ENCODE peak calls at places on chromosome 15, in ten cellular contexts. U is memory B cell; H is naive thymus-derived CD8-positive, alpha-beta T cell; N is T-cell; C is germinal center; K is nephron progenitor cell; J is kidney glomerular epithelial cell; Z is COR-L47; Y is stimulated activated CD8-positive, alpha-beta memory T cell treated with anti-CD3 and anti-CD28 coated beads, Interleukin-4, amount 100 ng/mL, for 48 hours; E is ovary. I is an unnamed sample.

GRCh38 chr15:76147906-76148553 is 88.2 kb downstream of the TMEM266 start:
- DNase-seq in U (peak; percentile 60), H (peak; percentile 55), N (peak; percentile 43), C (peak; percentile 79), K (peak; percentile 88), J (peak; percentile 16), Z (peak; percentile 29), Y (peak; percentile 87), E (peak; percentile 76), I (peak; percentile 56)

GRCh38 chr15:36584511-36584910 is 5.1 kb downstream of the CDIN1 start:
- DNase-seq in U (no peak), H (no peak), N (no peak), C (no peak), K (no peak), J (no peak), Z (no peak), Y (no peak), E (no peak), I (no peak)

GRCh38 chr15:85311647-85312046 is 68.8 kb upstream of the AKAP13 start:
- DNase-seq in U (no peak), H (no peak), N (no peak), C (no peak), K (no peak), J (no peak), Z (no peak), Y (no peak), E (no peak), I (no peak)

GRCh38 chr15:62809106-62809967 is 233.2 kb upstream of the TPM1 start:
- DNase-seq in U (no peak), H (no peak), N (no peak), C (no peak), K (no peak), J (no peak), Z (no peak), Y (no peak), E (no peak), I (peak; percentile 8)

GRCh38 chr15:90201944-90202375 is 830 bp downstream of the SEMA4B start:
- DNase-seq in U (no peak), H (no peak), N (no peak), C (no peak), K (peak; percentile 51), J (no peak), Z (no peak), Y (no peak), E (no peak), I (no peak)

GRCh38 chr15:24269923-24270322 is 405.7 kb upstream of the NPAP1 start:
- DNase-seq in U (no peak), H (no peak), N (no peak), C (no peak), K (no peak), J (no peak), Z (no peak), Y (no peak), E (no peak), I (no peak)

GRCh38 chr15:97517726-97518125 is 442.8 kb upstream of the ARRDC4 start:
- DNase-seq in U (no peak), H (no peak), N (no peak), C (no peak), K (no peak), J (no peak), Z (no peak), Y (no peak), E (no peak), I (no peak)

GRCh38 chr15:90362936-90363212 is 10.8 kb downstream of the ZNF774 start:
- DNase-seq in U (no peak), H (no peak), N (no peak), C (no peak), K (no peak), J (no peak), Z (no peak), Y (no peak), E (no peak), I (no peak)

GRCh38 chr15:69003971-69004370 is 10.5 kb upstream of the NOX5 start:
- DNase-seq in U (no peak), H (no peak), N (no peak), C (no peak), K (no peak), J (no peak), Z (no peak), Y (no peak), E (no peak), I (no peak)

GRCh38 chr15:52361975-52362494 is 66.4 kb upstream of the MYO5C start:
- DNase-seq in U (no peak), H (no peak), N (no peak), C (no peak), K (no peak), J (no peak), Z (no peak), Y (no peak), E (no peak), I (no peak)

GRCh38 chr15:31065824-31066223 is 35.7 kb downstream of the TRPM1 start:
- DNase-seq in U (no peak), H (no peak), N (no peak), C (no peak), K (no peak), J (no peak), Z (no peak), Y (no peak), E (no peak), I (no peak)

GRCh38 chr15:24917431-24917830 is 37.4 kb upstream of the SNRPN start:
- DNase-seq in U (no peak), H (no peak), N (no peak), C (no peak), K (no peak), J (no peak), Z (no peak), Y (no peak), E (no peak), I (no peak)

GRCh38 chr15:95825672-95826387 is 504.7 kb upstream of the NR2F2 start:
- DNase-seq in U (no peak), H (no peak), N (no peak), C (no peak), K (no peak), J (peak; percentile 40), Z (no peak), Y (no peak), E (no peak), I (no peak)

I was measured in NCI-H69.